ENCODE peak calls at places on chromosomes 7 and 10, in seven cellular contexts. E is caudate nucleus, W is Ammon's horn, Q is NCI-H2029 treated with DMSO at 0.1 percent for 48 hours, O is stomach, V is NCI-H2081, T is occipital lobe. F is an unnamed sample.

GRCh38 chr7:141369422-141369821 is 181.8 kb upstream of the AGK start:
- DNase-seq in Q (peak), W (peak), T (no peak), O (no peak), E (no peak), V (no peak), F (no peak)

GRCh38 chr10:49318751-49319150 is 19.8 kb downstream of the C10orf71 start:
- DNase-seq in Q (no peak), T (no peak), W (no peak), O (no peak), E (no peak), V (no peak), F (no peak)

GRCh38 chr7:44380831-44381493 is 55.6 kb upstream of the CAMK2B start:
- DNase-seq in O (peak), V (no peak), W (no peak), T (no peak), E (no peak), Q (no peak), F (no peak)

GRCh38 chr7:140005754-140006503 is 56.8 kb downstream of the PARP12 start:
- DNase-seq in O (no peak), E (no peak), T (no peak), V (no peak), Q (no peak), W (no peak), F (peak)

GRCh38 chr10:70461397-70462348 is 16.9 kb upstream of the PALD1 start:
- DNase-seq in T (peak), W (peak), O (peak), Q (no peak), V (peak), E (peak), F (peak)

GRCh38 chr10:127915324-127915723 is 8.4 kb downstream of the PTPRE start:
- DNase-seq in T (no peak), V (no peak), O (no peak), W (no peak), E (no peak), Q (no peak), F (no peak)

GRCh38 chr10:132696728-132697567 is 89.0 kb downstream of the NKX6-2 start:
- DNase-seq in Q (no peak), E (no peak), V (no peak), O (no peak), W (peak), T (no peak), F (no peak)

GRCh38 chr7:50793115-50793946 is 10.6 kb upstream of the GRB10 start:
- DNase-seq in O (peak), E (peak), W (no peak), T (no peak), Q (no peak), V (no peak), F (no peak)

GRCh38 chr7:95327356-95327755 is 3.0 kb upstream of the PON1 start:
- DNase-seq in E (no peak), O (no peak), V (no peak), W (no peak), T (no peak), Q (no peak), F (no peak)

GRCh38 chr10:35409094-35409582 is 72.8 kb downstream of the CCNY start:
- DNase-seq in W (peak), E (peak), T (peak), O (no peak), V (no peak), Q (no peak), F (peak)

GRCh38 chr10:51861731-51862130 is 162.3 kb upstream of the CSTF2T start:
- DNase-seq in O (no peak), Q (no peak), T (no peak), E (no peak), W (no peak), V (no peak), F (no peak)

GRCh38 chr7:142516038-142516501 is 233.2 kb upstream of the PRSS1 start:
- DNase-seq in V (peak), O (no peak), W (peak), Q (no peak), T (no peak), E (peak), F (peak)

GRCh38 chr7:10521306-10521705 is 452.4 kb upstream of the PHF14 start:
- DNase-seq in O (no peak), W (no peak), Q (no peak), V (no peak), T (no peak), E (no peak), F (no peak)

GRCh38 chr10:97731346-97732051 is 5.4 kb upstream of the ZFYVE27 start:
- DNase-seq in E (peak), V (peak), W (peak), O (peak), T (peak), Q (peak), F (peak)

GRCh38 chr7:105512415-105512814 is 9.7 kb downstream of the PUS7 start:
- DNase-seq in W (no peak), E (no peak), V (no peak), O (no peak), T (no peak), Q (no peak), F (no peak)

GRCh38 chr7:28093617-28094232 is 86.9 kb downstream of the JAZF1 start:
- DNase-seq in W (peak), T (peak), O (peak), Q (no peak), E (peak), V (peak), F (peak)

GRCh38 chr7:1025747-1026581 is 18.4 kb upstream of the GPR146 start:
- DNase-seq in E (no peak), W (no peak), O (no peak), T (no peak), Q (peak), V (peak), F (no peak)

GRCh38 chr7:129423700-129424410 is 10.4 kb upstream of the STRIP2 start:
- DNase-seq in T (no peak), E (no peak), Q (no peak), W (no peak), V (no peak), O (no peak), F (peak)

GRCh38 chr10:13907570-13907969 is 320.8 kb downstream of the PRPF18 start:
- DNase-seq in W (no peak), O (no peak), T (no peak), E (no peak), V (no peak), Q (no peak), F (no peak)

GRCh38 chr10:73723516-73723915 is 20.7 kb upstream of the SEC24C start:
- DNase-seq in V (no peak), Q (no peak), W (no peak), O (no peak), E (no peak), T (no peak), F (no peak)

GRCh38 chr7:71886066-71886465 is 526.1 kb downstream of the CALN1 start:
- DNase-seq in Q (no peak), O (no peak), W (peak), E (peak), T (no peak), V (no peak), F (no peak)

GRCh38 chr10:104441601-104442000 is 88.0 kb downstream of the CFAP58 start:
- DNase-seq in V (no peak), Q (no peak), W (no peak), E (no peak), O (no peak), T (no peak), F (no peak)

GRCh38 chr10:114631678-114632417 is 26.2 kb downstream of the ABLIM1 start:
- DNase-seq in V (peak), O (no peak), W (no peak), Q (no peak), E (peak), T (no peak), F (peak)

GRCh38 chr10:90181251-90181691 is 479.9 kb downstream of the KIF20B start:
- DNase-seq in Q (no peak), O (no peak), E (no peak), T (no peak), V (no peak), W (no peak), F (no peak)

GRCh38 chr10:77801474-77802238 is 124.9 kb downstream of the DLG5 start:
- DNase-seq in O (no peak), T (no peak), Q (no peak), V (no peak), W (no peak), E (no peak), F (no peak)

GRCh38 chr10:124249196-124249595 is 155.8 kb upstream of the CHST15 start:
- DNase-seq in V (no peak), W (no peak), E (no peak), T (no peak), O (peak), Q (no peak), F (no peak)

GRCh38 chr10:121519901-121520500 is 78.2 kb downstream of the FGFR2 start:
- DNase-seq in O (no peak), T (no peak), V (no peak), W (no peak), Q (no peak), E (no peak), F (no peak)

GRCh38 chr10:89390875-89391576 is 1.4 kb upstream of the IFIT1 start:
- DNase-seq in Q (no peak), V (peak), E (no peak), O (no peak), T (no peak), W (no peak), F (peak)

GRCh38 chr10:115141254-115141653 is 48.1 kb downstream of the ATRNL1 start:
- DNase-seq in E (no peak), T (no peak), O (no peak), Q (no peak), W (peak), V (no peak), F (no peak)

GRCh38 chr10:90162464-90162863 is 461.1 kb downstream of the KIF20B start:
- DNase-seq in V (no peak), W (no peak), E (no peak), O (no peak), Q (no peak), T (no peak), F (no peak)

GRCh38 chr7:82005056-82005455 is 235.2 kb upstream of the HGF start:
- DNase-seq in Q (no peak), W (no peak), O (no peak), T (no peak), V (no peak), E (no peak), F (no peak)

GRCh38 chr10:122590158-122590557 is 29.6 kb downstream of the DMBT1 start:
- DNase-seq in O (no peak), E (no peak), V (no peak), W (no peak), Q (no peak), T (no peak), F (peak)

GRCh38 chr10:17981201-17981600 is 29.5 kb downstream of the SLC39A12 start:
- DNase-seq in W (no peak), O (no peak), Q (no peak), T (no peak), V (no peak), E (no peak), F (no peak)

GRCh38 chr10:75314570-75314969 is 78.8 kb upstream of the COMTD1 start:
- DNase-seq in V (no peak), Q (no peak), T (no peak), W (no peak), O (no peak), E (no peak), F (no peak)

GRCh38 chr10:27540672-27541071 is 36.6 kb downstream of the RAB18 start:
- DNase-seq in Q (no peak), W (no peak), T (no peak), E (no peak), O (no peak), V (no peak), F (no peak)